ENCODE peak calls at places on chromosomes 3 and 15, in nine cellular contexts. U is left ventricle myocardium superior, L is cardiac muscle cell, V is endothelial cell, N is heart left ventricle, F is NCI-H526, K is AML-193, J is hippocampal formation, M is activated B cell treated with CpG ODN at 0.5 μM for 24 hours. E is an unnamed sample.

GRCh38 chr3:194575484-194576210 is 57.6 kb downstream of the TMEM44 start:
- DNase-seq in L (peak; percentile 98), J (no peak), U (no peak), N (no peak), V (no peak), K (peak; percentile 94), F (no peak), M (no peak), E (no peak)

GRCh38 chr3:52364322-52364721 is 48.2 kb downstream of the DNAH1 start:
- DNase-seq in N (no peak), F (no peak), J (no peak), L (no peak), U (no peak), V (no peak), K (no peak), M (no peak), E (no peak)

GRCh38 chr3:186367631-186368030 is 5.6 kb upstream of the DGKG start:
- DNase-seq in U (no peak), K (no peak), L (no peak), F (no peak), N (no peak), M (no peak), V (no peak), J (no peak), E (no peak)

GRCh38 chr15:81767076-81767475 is 278.7 kb downstream of the MEX3B start:
- DNase-seq in U (no peak), V (no peak), F (no peak), J (no peak), N (no peak), L (no peak), M (no peak), K (no peak), E (no peak)

GRCh38 chr15:82312611-82313349 is 36.5 kb downstream of the GOLGA6L10 start:
- DNase-seq in U (no peak), V (no peak), J (no peak), M (no peak), L (peak; percentile 16), K (no peak), N (no peak), F (no peak), E (no peak)

GRCh38 chr15:63135281-63135680 is 13.6 kb downstream of the LACTB start:
- DNase-seq in K (no peak), J (no peak), F (no peak), N (no peak), M (no peak), U (no peak), V (no peak), L (peak; percentile 20), E (no peak)

GRCh38 chr3:39064646-39065045 is 12.8 kb downstream of the WDR48 start:
- DNase-seq in U (no peak), V (no peak), K (no peak), L (no peak), M (no peak), N (no peak), F (no peak), J (no peak), E (no peak)

GRCh38 chr3:118850687-118851086 is 184.0 kb downstream of the IGSF11 start:
- DNase-seq in M (no peak), U (no peak), V (no peak), F (no peak), L (no peak), J (no peak), K (no peak), N (no peak), E (no peak)

GRCh38 chr3:16326724-16327349 is 61.8 kb downstream of the OXNAD1 start:
- DNase-seq in J (no peak), N (no peak), U (no peak), V (no peak), K (no peak), F (no peak), L (no peak), M (no peak), E (no peak)

GRCh38 chr3:53089511-53089910 is 40.7 kb downstream of the RFT1 start:
- DNase-seq in F (no peak), J (no peak), K (no peak), N (peak; percentile 76), L (peak; percentile 64), U (peak; percentile 84), M (no peak), V (no peak), E (no peak)